ENCODE peak calls at places on chromosomes 1 and 21, in five cellular contexts. O, M, H, Z and F are unnamed samples.

GRCh38 chr1:1629430-1630190 is 2.4 kb upstream of the MMP23B start:
- DNase-seq in O (peak), M (no peak), H (no peak), Z (peak), F (peak)

GRCh38 chr1:184399192-184399847 is 12.5 kb downstream of the C1orf21 start:
- DNase-seq in O (no peak), M (no peak), H (no peak), Z (no peak), F (no peak)

GRCh38 chr1:155223017-155223416 is 14.5 kb downstream of the MTX1 start:
- DNase-seq in O (no peak), M (no peak), H (no peak), Z (no peak), F (no peak)

GRCh38 chr1:200724064-200724463 is 14.6 kb upstream of the CAMSAP2 start:
- DNase-seq in O (no peak), M (no peak), H (no peak), Z (no peak), F (no peak)

GRCh38 chr21:28633803-28634572 is 358.7 kb downstream of the LTN1 start:
- DNase-seq in O (peak), M (peak), H (no peak), Z (no peak), F (no peak)

GRCh38 chr1:204408074-204408507 is 3.5 kb downstream of the PPP1R15B start:
- DNase-seq in O (peak), M (no peak), H (peak), Z (no peak), F (no peak)

GRCh38 chr1:85330711-85331290 is 54.4 kb upstream of the BCL10 start:
- DNase-seq in O (peak), M (peak), H (no peak), Z (no peak), F (no peak)

GRCh38 chr1:25030674-25031589 is 100.9 kb upstream of the RUNX3 start:
- DNase-seq in O (no peak), M (no peak), H (no peak), Z (peak), F (peak)

GRCh38 chr1:94061513-94062443 is 59.2 kb downstream of the ABCA4 start:
- DNase-seq in O (peak), M (no peak), H (peak), Z (no peak), F (no peak)

GRCh38 chr1:15799004-15799867 is 8.2 kb downstream of the UQCRHL start:
- DNase-seq in O (peak), M (peak), H (peak), Z (no peak), F (no peak)

GRCh38 chr1:55483523-55483922 is 268.4 kb upstream of the USP24 start:
- DNase-seq in O (no peak), M (no peak), H (no peak), Z (no peak), F (no peak)

GRCh38 chr1:53110370-53111072 is 31.9 kb downstream of the SLC1A7 start:
- DNase-seq in O (no peak), M (no peak), H (peak), Z (no peak), F (no peak)

GRCh38 chr1:22105611-22106207 is 37.2 kb downstream of the WNT4 start:
- DNase-seq in O (no peak), M (no peak), H (no peak), Z (no peak), F (peak)

GRCh38 chr1:119294199-119294598 is 74.4 kb upstream of the HAO2 start:
- DNase-seq in O (no peak), M (no peak), H (no peak), Z (no peak), F (no peak)

GRCh38 chr1:172637522-172637921 is 21.4 kb upstream of the FASLG start:
- DNase-seq in O (no peak), M (peak), H (no peak), Z (no peak), F (no peak)

GRCh38 chr1:19405761-19406481 is 79.4 kb downstream of the CAPZB start:
- DNase-seq in O (no peak), M (no peak), H (no peak), Z (peak), F (no peak)

GRCh38 chr1:116763787-116764465 is 9.7 kb downstream of the CD2 start:
- DNase-seq in O (no peak), M (no peak), H (peak), Z (no peak), F (no peak)

GRCh38 chr1:23169727-23170335 is 1.2 kb upstream of the LUZP1 start:
- DNase-seq in O (peak), M (peak), H (no peak), Z (peak), F (no peak)

GRCh38 chr1:10387611-10388386 is 11.1 kb upstream of the PGD start:
- DNase-seq in O (peak), M (peak), H (no peak), Z (no peak), F (no peak)

GRCh38 chr1:234564035-234565029 is 45.6 kb downstream of the IRF2BP2 start:
- DNase-seq in O (no peak), M (peak), H (no peak), Z (no peak), F (no peak)

GRCh38 chr1:178048883-178049282 is 45.0 kb upstream of the RASAL2 start:
- DNase-seq in O (no peak), M (no peak), H (no peak), Z (no peak), F (no peak)

GRCh38 chr1:16064536-16065196 is 8.8 kb downstream of the FAM131C start:
- DNase-seq in O (no peak), M (no peak), H (no peak), Z (no peak), F (no peak)